ENCODE peak calls at places on chromosome 3, in eight cellular contexts. N is stomach, S is sigmoid colon, T is tibial nerve, F is transverse colon, O is esophagus muscularis mucosa, X is GM12878, W is SK-N-SH. M is an unnamed sample. For H3K36me3, the result is how much of the 10 kb centered on the place peaks cover.

GRCh38 chr3:110016235-110016634 is 678.9 kb upstream of the DPPA4 start:
- DNase-seq in W (no peak), T (no peak), X (no peak), N (no peak), S (no peak), O (no peak), F (no peak), M (no peak)

GRCh38 chr3:128395500-128396125 is 71.1 kb downstream of the DNAJB8 start:
- DNase-seq in F (no peak), N (no peak), T (peak), W (peak), X (no peak), S (no peak), O (no peak), M (peak)

GRCh38 chr3:127702151-127702578 is 29.4 kb downstream of the ABTB1 start:
- DNase-seq in T (no peak), N (no peak), X (no peak), F (no peak), W (no peak), S (peak), O (no peak), M (peak)

GRCh38 chr3:15768421-15769255 is 29.1 kb downstream of the ANKRD28 start:
- DNase-seq in S (no peak), W (no peak), O (no peak), N (no peak), T (no peak), F (no peak), X (peak), M (peak)

GRCh38 chr3:187742351-187743171 is 2.7 kb downstream of the BCL6 start:
- DNase-seq in T (no peak), S (no peak), W (no peak), O (no peak), F (peak), X (no peak), N (peak), M (no peak)

GRCh38 chr3:197847866-197848401 is 56.9 kb downstream of the LRCH3 start:
- DNase-seq in N (no peak), X (peak), O (no peak), T (no peak), S (no peak), W (no peak), F (peak), M (no peak)

GRCh38 chr3:159929894-159930235 is 58.8 kb upstream of the IL12A start:
- DNase-seq in T (no peak), F (no peak), S (no peak), O (peak), N (no peak), X (no peak), W (no peak), M (no peak)

GRCh38 chr3:120396469-120396868 is 47.3 kb upstream of the LRRC58 start:
- DNase-seq in F (no peak), S (no peak), W (no peak), T (no peak), O (peak), N (no peak), X (no peak), M (no peak)

GRCh38 chr3:197302696-197303341 is 4.4 kb upstream of the DLG1 start:
- DNase-seq in O (no peak), N (no peak), F (no peak), S (no peak), T (no peak), X (no peak), W (no peak), M (no peak)

GRCh38 chr3:158918008-158918407 is 116.2 kb downstream of the MFSD1 start:
- DNase-seq in F (peak), W (peak), X (no peak), T (no peak), N (peak), O (peak), S (no peak), M (no peak)

GRCh38 chr3:9130318-9131110 is 118.9 kb downstream of the SRGAP3 start:
- DNase-seq in X (no peak), O (no peak), S (no peak), N (no peak), T (no peak), F (no peak), W (peak), M (no peak)

GRCh38 chr3:115901008-115901407 is 277.7 kb downstream of the GAP43 start:
- DNase-seq in W (no peak), N (no peak), F (no peak), X (no peak), T (no peak), O (no peak), S (no peak), M (no peak)

GRCh38 chr3:49799761-49800160 is at the start of gene CDHR4:
- DNase-seq in F (no peak), N (no peak), X (no peak), O (no peak), S (no peak), T (peak), W (no peak), M (no peak)

GRCh38 chr3:76859596-76859995 is 180.3 kb upstream of the ROBO2 start:
- DNase-seq in O (no peak), F (no peak), N (no peak), S (no peak), W (no peak), T (no peak), X (no peak), M (no peak)

GRCh38 chr3:67790043-67790442 is 135.6 kb upstream of the SUCLG2 start:
- DNase-seq in W (peak), T (no peak), S (no peak), F (peak), X (peak), N (peak), O (no peak), M (no peak)

GRCh38 chr3:54353547-54354339 is 231.4 kb downstream of the CACNA2D3 start:
- DNase-seq in X (no peak), N (no peak), S (no peak), O (no peak), T (no peak), F (no peak), W (no peak), M (no peak)

GRCh38 chr3:188680189-188680588 is 491.6 kb upstream of the TPRG1 start:
- DNase-seq in T (no peak), X (no peak), W (no peak), O (no peak), N (no peak), F (no peak), S (no peak), M (no peak)

GRCh38 chr3:68441054-68441453 is 491.3 kb downstream of the TAFA4 start:
- DNase-seq in S (no peak), O (no peak), F (no peak), W (no peak), X (no peak), T (no peak), N (no peak), M (no peak)

GRCh38 chr3:169227911-169228310 is 435.6 kb downstream of the MECOM start:
- DNase-seq in O (no peak), F (no peak), N (no peak), X (peak), W (no peak), T (no peak), S (no peak), M (no peak)

GRCh38 chr3:150599611-150600297 is 3.4 kb upstream of the SELENOT start:
- DNase-seq in X (no peak), N (no peak), O (no peak), T (no peak), W (no peak), S (no peak), F (no peak), M (no peak)

GRCh38 chr3:66348696-66349095 is 127.9 kb downstream of the SLC25A26 start:
- DNase-seq in S (no peak), T (no peak), W (no peak), F (no peak), X (no peak), O (no peak), N (no peak), M (no peak)

GRCh38 chr3:71859128-71859519 is 74.2 kb upstream of the PROK2 start:
- DNase-seq in T (no peak), O (no peak), N (no peak), X (no peak), S (no peak), F (no peak), W (peak), M (no peak)

GRCh38 chr3:42632146-42632545 is 21.4 kb upstream of the ZBTB47 start:
- DNase-seq in W (no peak), X (no peak), T (no peak), F (no peak), S (no peak), O (no peak), N (no peak), M (no peak)

GRCh38 chr3:56468184-56469106 is at the start of gene ERC2:
- DNase-seq in N (peak), W (peak), T (no peak), X (no peak), S (no peak), F (peak), O (no peak), M (peak)

GRCh38 chr3:18445421-18446066 is 20.4 kb upstream of the SATB1 start:
- DNase-seq in S (peak), T (no peak), F (peak), N (peak), W (peak), X (no peak), O (no peak), M (peak)

GRCh38 chr3:80994085-80994665 is 767.3 kb downstream of the GBE1 start:
- DNase-seq in T (no peak), S (no peak), O (no peak), F (no peak), X (no peak), W (no peak), N (no peak), M (no peak)

GRCh38 chr3:31213869-31214486 is 318.7 kb upstream of the STT3B start:
- DNase-seq in F (peak), W (no peak), N (no peak), O (no peak), T (no peak), S (no peak), X (peak), M (no peak)

GRCh38 chr3:55647675-55648074 is 160.6 kb upstream of the WNT5A start:
- DNase-seq in W (peak), O (no peak), T (no peak), X (no peak), F (no peak), S (no peak), N (no peak), M (no peak)

GRCh38 chr3:15501126-15501525 is 20.4 kb downstream of the COLQ start:
- DNase-seq in O (no peak), S (no peak), N (no peak), W (peak), X (no peak), F (no peak), T (no peak), M (no peak)

GRCh38 chr3:172142074-172143059 is 103.0 kb downstream of the FNDC3B start:
- DNase-seq in W (no peak), S (no peak), F (no peak), O (no peak), T (no peak), N (no peak), X (peak), M (no peak)

GRCh38 chr3:172139528-172140276 is 100.3 kb downstream of the FNDC3B start:
- DNase-seq in O (no peak), N (no peak), F (no peak), S (no peak), W (no peak), X (no peak), T (no peak), M (no peak)

GRCh38 chr3:172143060-172143451 is 103.7 kb downstream of the FNDC3B start:
- DNase-seq in F (no peak), O (no peak), N (no peak), W (no peak), T (no peak), X (no peak), S (no peak), M (no peak)

GRCh38 chr3:172138792-172139507 is 99.6 kb downstream of the FNDC3B start:
- DNase-seq in S (peak), O (no peak), W (no peak), X (peak), T (peak), F (peak), N (peak), M (peak)

DNA sequence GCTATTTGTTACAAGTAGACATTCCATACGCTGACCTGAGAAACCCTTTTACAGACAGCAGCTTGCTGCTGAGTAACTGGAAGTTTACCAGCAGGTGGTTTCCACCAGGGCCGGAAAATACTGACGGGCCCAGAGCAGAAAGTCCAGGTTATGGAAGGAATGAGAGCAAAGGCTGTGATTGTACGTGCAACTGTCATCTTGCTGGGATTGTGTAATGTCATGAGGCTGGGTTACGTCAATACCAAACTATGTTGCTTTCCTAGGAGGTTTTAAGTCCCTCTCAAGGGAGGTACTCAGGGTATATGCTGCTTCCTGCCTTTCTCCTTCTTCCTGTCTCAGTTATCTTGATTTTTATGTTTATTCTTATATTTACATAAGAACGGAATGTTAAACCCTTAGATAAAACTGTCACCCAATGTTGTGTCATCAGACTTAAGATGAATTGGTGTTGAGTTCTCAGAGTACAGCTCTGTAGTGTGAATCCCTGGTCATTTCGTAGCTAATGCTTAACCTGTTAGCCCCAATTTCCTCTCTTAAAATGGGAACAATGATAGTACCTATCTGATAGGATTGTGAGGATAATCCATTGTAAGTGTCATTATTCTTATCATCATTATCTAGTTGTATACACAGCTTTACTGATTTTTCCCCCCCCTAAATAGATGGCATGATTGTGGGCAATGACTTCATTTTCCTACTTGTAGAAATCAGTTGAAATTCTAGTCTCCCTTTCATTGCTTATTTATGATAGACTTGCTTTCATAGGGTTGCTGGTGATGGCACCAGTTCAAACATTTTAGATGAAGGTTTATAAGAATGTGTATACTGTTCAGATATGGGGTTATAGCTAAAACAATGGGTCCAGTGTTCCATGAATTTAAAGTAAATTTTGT is 101.4 kb downstream of the FNDC3B start:
- DNase-seq in W (no peak), N (no peak), S (peak), X (no peak), F (peak), T (no peak), O (no peak), M (no peak)
- TF ChIP-seq EP300 in W (peak), N (peak), S (peak), X (no peak), F (peak), T (peak), O (no peak), M (no peak)

GRCh38 chr3:112114558-112115160 is 18.4 kb downstream of the GCSAM start:
- DNase-seq in W (no peak), S (no peak), N (no peak), F (no peak), X (no peak), T (no peak), O (no peak), M (no peak)
- H3K36me3 ChIP-seq in W (under half), S (under half), N (under half), F (under half), X (under half), T (under half), O (under half), M (under half)

GRCh38 chr3:75176886-75177285 is 487.2 kb upstream of the FRG2C start:
- DNase-seq in N (no peak), S (no peak), X (no peak), O (no peak), F (no peak), W (no peak), T (no peak), M (no peak)

GRCh38 chr3:75171632-75172230 is 492.4 kb upstream of the FRG2C start:
- DNase-seq in T (no peak), N (no peak), W (no peak), S (no peak), X (no peak), F (no peak), O (no peak), M (no peak)
- TF ChIP-seq EP300 in T (no peak), N (no peak), W (no peak), S (no peak), X (no peak), F (no peak), O (no peak), M (no peak)

GRCh38 chr3:183491109-183491922 is 62.9 kb upstream of the MCF2L2 start:
- DNase-seq in S (no peak), T (no peak), F (no peak), O (peak), X (no peak), N (no peak), W (no peak), M (no peak)

GRCh38 chr3:183490211-183490601 is 61.8 kb upstream of the MCF2L2 start:
- DNase-seq in W (no peak), F (no peak), X (no peak), T (no peak), O (peak), S (no peak), N (no peak), M (no peak)

GRCh38 chr3:183489455-183490210 is 61.2 kb upstream of the MCF2L2 start:
- DNase-seq in T (no peak), F (no peak), O (peak), W (no peak), S (no peak), X (no peak), N (no peak), M (no peak)

GRCh38 chr3:183491923-183492848 is 63.3 kb downstream of the KLHL6 start:
- DNase-seq in T (no peak), W (no peak), S (peak), N (no peak), F (no peak), X (no peak), O (peak), M (no peak)

GRCh38 chr3:183490653-183491052 is 62.2 kb upstream of the MCF2L2 start:
- DNase-seq in X (no peak), O (peak), W (no peak), S (no peak), T (no peak), N (peak), F (peak), M (no peak)
- H3K36me3 ChIP-seq in X (under half), O (under half), W (under half), S (under half), T (under half), N (under half), F (under half), M (under half)

GRCh38 chr3:194565597-194566190 is 67.5 kb downstream of the TMEM44 start:
- DNase-seq in X (no peak), O (no peak), T (no peak), F (no peak), W (no peak), N (no peak), S (no peak), M (no peak)
- TF ChIP-seq EP300 in X (no peak), O (no peak), T (no peak), F (no peak), W (no peak), N (no peak), S (no peak), M (no peak)

GRCh38 chr3:12818273-12818672 is 21.8 kb downstream of the CAND2 start:
- DNase-seq in W (no peak), X (no peak), S (no peak), N (no peak), O (no peak), T (no peak), F (no peak), M (no peak)
- H3K36me3 ChIP-seq in W (under half), X (under half), S (half or more), N (under half), O (half or more), T (half or more), F (under half), M (under half)

GRCh38 chr3:39982665-39983357 is 173.4 kb downstream of the MYRIP start:
- DNase-seq in W (no peak), T (no peak), O (peak), F (no peak), N (peak), S (no peak), X (no peak), M (no peak)
- TF ChIP-seq EP300 in W (no peak), T (no peak), O (no peak), F (no peak), N (no peak), S (no peak), X (no peak), M (no peak)

GRCh38 chr3:124999317-124999716 is 56.5 kb downstream of the HEG1 start:
- DNase-seq in W (peak), T (no peak), O (no peak), X (no peak), S (no peak), N (peak), F (no peak), M (no peak)

GRCh38 chr3:124999897-125000296 is 55.9 kb downstream of the HEG1 start:
- DNase-seq in T (no peak), S (no peak), F (no peak), W (no peak), N (no peak), O (no peak), X (no peak), M (no peak)

GRCh38 chr3:124998247-124998630 is 57.6 kb downstream of the HEG1 start:
- DNase-seq in N (no peak), O (no peak), F (no peak), T (no peak), W (no peak), X (no peak), S (no peak), M (no peak)

GRCh38 chr3:124995460-124995994 is 60.3 kb downstream of the HEG1 start:
- DNase-seq in N (peak), O (no peak), X (peak), S (peak), W (peak), F (peak), T (peak), M (peak)

GRCh38 chr3:124997303-124998246 is 58.2 kb downstream of the HEG1 start:
- DNase-seq in W (peak), T (no peak), F (no peak), X (no peak), N (no peak), S (no peak), O (no peak), M (no peak)
- H3K36me3 ChIP-seq in W (half or more), T (half or more), F (under half), X (half or more), N (under half), S (under half), O (half or more), M (under half)

GRCh38 chr3:46097691-46098241 is 70.5 kb upstream of the XCR1 start:
- DNase-seq in S (peak), N (no peak), T (no peak), W (no peak), F (no peak), O (no peak), X (no peak), M (peak)

GRCh38 chr3:46102059-46102779 is 74.9 kb upstream of the XCR1 start:
- DNase-seq in X (no peak), S (no peak), T (no peak), O (no peak), F (no peak), W (no peak), N (no peak), M (no peak)

GRCh38 chr3:46098319-46098761 is 71.1 kb upstream of the XCR1 start:
- DNase-seq in T (no peak), N (no peak), S (peak), W (no peak), O (no peak), F (peak), X (peak), M (no peak)

GRCh38 chr3:46102780-46103130 is 75.5 kb upstream of the XCR1 start:
- DNase-seq in S (no peak), O (no peak), W (no peak), X (no peak), F (no peak), T (no peak), N (no peak), M (no peak)

DNA sequence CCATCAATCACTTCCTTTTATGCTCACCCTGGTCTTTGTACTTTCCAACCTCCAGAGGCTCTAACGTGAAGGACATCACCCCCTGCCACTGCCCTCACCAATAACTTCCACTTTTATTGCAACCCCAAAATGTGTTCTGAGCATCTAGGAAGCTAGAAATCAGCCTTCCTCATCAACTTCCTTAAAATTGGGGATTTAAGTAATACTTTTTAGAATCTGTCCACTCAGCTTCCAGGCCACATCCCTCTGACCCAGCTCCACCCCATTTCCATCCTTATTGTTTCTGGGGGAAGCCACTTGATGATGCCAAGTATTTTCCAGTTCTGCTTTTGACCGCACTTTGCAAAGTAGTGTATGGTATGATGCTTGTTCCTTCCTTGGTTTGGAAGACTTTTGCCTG is 73.5 kb upstream of the XCR1 start:
- DNase-seq in S (no peak), F (no peak), W (no peak), X (no peak), N (no peak), T (no peak), O (no peak), M (no peak)
- TF ChIP-seq EP300 in S (no peak), F (no peak), W (no peak), X (no peak), N (no peak), T (peak), O (no peak), M (no peak)

M was measured in ovary.